ENCODE peak calls at places on chromosomes 6 and 20, in seven cellular contexts. U is activated CD8-positive, alpha-beta memory T cell treated with anti-CD3 and anti-CD28 coated beads for 1 hour; W is stimulated activated CD4-positive, alpha-beta T cell treated with anti-CD3 and anti-CD28 coated beads, Interleukin-12 subunit alpha, Interleukin-12 subunit beta, amount 100 ng/mL, for 4 hours; A is left ventricle myocardium superior; M is nucleus accumbens; P is CD8-positive, alpha-beta T cell; T is SHP77. F is an unnamed sample.

GRCh38 chr6:169991031-169991390 is 239.6 kb downstream of the ERMARD start:
- DNase-seq in U (no peak), W (no peak), A (no peak), M (no peak), P (no peak), T (no peak), F (no peak)

GRCh38 chr6:6851059-6851658 is 256.6 kb upstream of the RREB1 start:
- DNase-seq in U (no peak), W (no peak), A (peak), M (no peak), P (no peak), T (peak), F (peak)

GRCh38 chr6:154358019-154358545 is 1.5 kb upstream of the IPCEF1 start:
- DNase-seq in U (no peak), W (no peak), A (no peak), M (no peak), P (no peak), T (no peak), F (no peak)

GRCh38 chr6:168841609-168842278 is 400.8 kb downstream of the SMOC2 start:
- DNase-seq in U (no peak), W (no peak), A (no peak), M (no peak), P (no peak), T (no peak), F (no peak)

GRCh38 chr6:41170547-41171160 is 7.7 kb upstream of the TREM2 start:
- DNase-seq in U (no peak), W (no peak), A (no peak), M (no peak), P (peak), T (no peak), F (no peak)

GRCh38 chr6:169863149-169863525 is 111.7 kb downstream of the ERMARD start:
- DNase-seq in U (no peak), W (no peak), A (no peak), M (no peak), P (peak), T (no peak), F (no peak)

GRCh38 chr6:81575446-81575845 is 177.0 kb downstream of the TENT5A start:
- DNase-seq in U (no peak), W (no peak), A (no peak), M (no peak), P (no peak), T (no peak), F (no peak)

GRCh38 chr20:52461602-52462001 is 270.0 kb upstream of the ZFP64 start:
- DNase-seq in U (no peak), W (no peak), A (no peak), M (no peak), P (no peak), T (no peak), F (no peak)

GRCh38 chr20:32282461-32282860 is 5.0 kb downstream of the KIF3B start:
- DNase-seq in U (no peak), W (no peak), A (peak), M (peak), P (no peak), T (peak), F (peak)

GRCh38 chr6:111428803-111429202 is 54.2 kb downstream of the REV3L start:
- DNase-seq in U (no peak), W (no peak), A (no peak), M (no peak), P (no peak), T (no peak), F (no peak)

GRCh38 chr6:15246217-15247211 is 645 bp downstream of the JARID2 start:
- DNase-seq in U (no peak), W (no peak), A (no peak), M (no peak), P (no peak), T (no peak), F (no peak)

GRCh38 chr6:53591873-53592272 is 47.0 kb upstream of the GCLC start:
- DNase-seq in U (no peak), W (no peak), A (no peak), M (no peak), P (no peak), T (no peak), F (no peak)

GRCh38 chr6:74931567-74931966 is 274.3 kb downstream of the COL12A1 start:
- DNase-seq in U (no peak), W (no peak), A (no peak), M (no peak), P (no peak), T (no peak), F (no peak)

GRCh38 chr6:150987371-150987828 is 121.9 kb downstream of the MTHFD1L start:
- DNase-seq in U (no peak), W (peak), A (no peak), M (no peak), P (peak), T (no peak), F (no peak)

GRCh38 chr6:84652356-84653026 is 111.9 kb downstream of the TBX18 start:
- DNase-seq in U (no peak), W (no peak), A (no peak), M (no peak), P (no peak), T (no peak), F (no peak)

GRCh38 chr6:109696355-109696754 is 5.3 kb downstream of the FIG4 start:
- DNase-seq in U (no peak), W (no peak), A (no peak), M (no peak), P (no peak), T (no peak), F (no peak)

GRCh38 chr20:58623579-58624473 is 27.3 kb upstream of the STX16 start:
- DNase-seq in U (no peak), W (no peak), A (peak), M (no peak), P (no peak), T (no peak), F (peak)

GRCh38 chr6:127516676-127517273 is 2.4 kb downstream of the MTCL3 start:
- DNase-seq in U (no peak), W (peak), A (no peak), M (peak), P (no peak), T (peak), F (no peak)

GRCh38 chr6:46104209-46104608 is 25.6 kb upstream of the ENPP4 start:
- DNase-seq in U (no peak), W (no peak), A (no peak), M (no peak), P (no peak), T (no peak), F (no peak)

GRCh38 chr6:164303092-164304007 is 888.8 kb downstream of the QKI start:
- DNase-seq in U (no peak), W (no peak), A (peak), M (no peak), P (no peak), T (no peak), F (peak)